ENCODE peak calls at places on chromosomes 4 and X, in seven cellular contexts. O is cardiac fibroblast; Y is Right ventricle myocardium superior; A is smooth muscle cell of the brain vasculature; I is CD4-positive, CD25-positive, alpha-beta regulatory T cell; H is NCI-H1417; Q is T-cell. U is an unnamed sample.

GRCh38 chr4:62709618-62710252 is 1509.6 kb downstream of the ADGRL3 start:
- DNase-seq in O (peak), Y (no peak), A (no peak), I (no peak), H (peak), Q (no peak), U (no peak)

GRCh38 chr4:15469402-15470148 is at the start of gene CC2D2A:
- DNase-seq in O (peak), Y (no peak), A (no peak), I (no peak), H (peak), Q (no peak), U (no peak)

GRCh38 chrX:48180811-48181210 is 15.8 kb downstream of the SSX5 start:
- DNase-seq in O (no peak), Y (no peak), A (no peak), I (no peak), H (no peak), Q (no peak), U (no peak)

GRCh38 chrX:40816906-40817305 is 81.6 kb upstream of the MED14 start:
- DNase-seq in O (no peak), Y (no peak), A (no peak), I (no peak), H (no peak), Q (no peak), U (no peak)

GRCh38 chr4:73741140-73741749 is 876 bp downstream of the CXCL8 start:
- DNase-seq in O (peak), Y (no peak), A (no peak), I (no peak), H (no peak), Q (no peak), U (no peak)

GRCh38 chr4:88465653-88466192 is 8.8 kb downstream of the HERC5 start:
- DNase-seq in O (no peak), Y (no peak), A (no peak), I (no peak), H (no peak), Q (no peak), U (no peak)

GRCh38 chrX:122914256-122914655 is 269.8 kb upstream of the GRIA3 start:
- DNase-seq in O (no peak), Y (no peak), A (no peak), I (no peak), H (no peak), Q (no peak), U (no peak)

GRCh38 chrX:54481751-54482150 is 14.3 kb downstream of the FGD1 start:
- DNase-seq in O (no peak), Y (no peak), A (no peak), I (no peak), H (no peak), Q (no peak), U (no peak)

GRCh38 chrX:86047174-86047991 is at the start of gene CHM:
- DNase-seq in O (peak), Y (peak), A (peak), I (peak), H (no peak), Q (peak), U (peak)

GRCh38 chr4:131091896-131092295 is 1995.9 kb downstream of the C4orf33 start:
- DNase-seq in O (peak), Y (no peak), A (peak), I (no peak), H (peak), Q (no peak), U (no peak)

GRCh38 chrX:129945131-129945530 is 37.3 kb upstream of the BCORL1 start:
- DNase-seq in O (no peak), Y (no peak), A (no peak), I (no peak), H (no peak), Q (no peak), U (no peak)

GRCh38 chr4:66693694-66694093 is 851.6 kb downstream of the CENPC start:
- DNase-seq in O (no peak), Y (no peak), A (no peak), I (no peak), H (no peak), Q (no peak), U (no peak)

GRCh38 chr4:12884846-12885796 is 599.0 kb downstream of the RAB28 start:
- DNase-seq in O (no peak), Y (no peak), A (no peak), I (no peak), H (no peak), Q (no peak), U (no peak)

GRCh38 chr4:183610033-183610432 is 49.0 kb downstream of the RWDD4 start:
- DNase-seq in O (peak), Y (no peak), A (no peak), I (no peak), H (no peak), Q (no peak), U (no peak)

GRCh38 chr4:144575181-144575580 is 70.8 kb upstream of the HHIP start:
- DNase-seq in O (peak), Y (no peak), A (no peak), I (no peak), H (no peak), Q (no peak), U (peak)

GRCh38 chrX:44105228-44105913 is 132.2 kb upstream of the NDP start:
- DNase-seq in O (no peak), Y (no peak), A (no peak), I (no peak), H (no peak), Q (no peak), U (no peak)

GRCh38 chr4:41692717-41693345 is 55.7 kb downstream of the PHOX2B start:
- DNase-seq in O (peak), Y (peak), A (peak), I (no peak), H (peak), Q (peak), U (peak)

GRCh38 chrX:33307954-33308353 is 96.6 kb upstream of the DMD start:
- DNase-seq in O (peak), Y (no peak), A (no peak), I (no peak), H (no peak), Q (no peak), U (no peak)

GRCh38 chr4:7581477-7581876 is 146.7 kb upstream of the PSAPL1 start:
- DNase-seq in O (no peak), Y (no peak), A (no peak), I (no peak), H (no peak), Q (no peak), U (no peak)

GRCh38 chr4:23333946-23334878 is 555.6 kb downstream of the PPARGC1A start:
- DNase-seq in O (peak), Y (no peak), A (no peak), I (peak), H (peak), Q (no peak), U (no peak)

GRCh38 chr4:137367608-137368007 is 164.7 kb downstream of the PCDH18 start:
- DNase-seq in O (peak), Y (no peak), A (no peak), I (no peak), H (no peak), Q (no peak), U (no peak)

GRCh38 chrX:131821945-131822622 is 201.0 kb upstream of the STK26 start:
- DNase-seq in O (no peak), Y (no peak), A (no peak), I (no peak), H (peak), Q (no peak), U (peak)

GRCh38 chr4:8228319-8229250 is 29.5 kb downstream of the SH3TC1 start:
- DNase-seq in O (peak), Y (peak), A (peak), I (peak), H (peak), Q (peak), U (no peak)

GRCh38 chr4:73573794-73574528 is 46.3 kb downstream of the RASSF6 start:
- DNase-seq in O (peak), Y (peak), A (peak), I (no peak), H (peak), Q (peak), U (no peak)

GRCh38 chr4:67714248-67714583 is 13.3 kb upstream of the UBA6 start:
- DNase-seq in O (no peak), Y (no peak), A (no peak), I (no peak), H (no peak), Q (no peak), U (no peak)

GRCh38 chrX:17741123-17741511 is 3.8 kb downstream of the SCML1 start:
- DNase-seq in O (no peak), Y (no peak), A (no peak), I (no peak), H (no peak), Q (no peak), U (no peak)

GRCh38 chrX:40109288-40110008 is 11.7 kb upstream of the BCOR start:
- DNase-seq in O (peak), Y (peak), A (no peak), I (no peak), H (peak), Q (no peak), U (no peak)

GRCh38 chr4:85423414-85423813 is 51.5 kb upstream of the ARHGAP24 start:
- DNase-seq in O (peak), Y (no peak), A (no peak), I (no peak), H (no peak), Q (no peak), U (no peak)

GRCh38 chr4:98262431-98262830 is 1.2 kb downstream of the RAP1GDS1 start:
- DNase-seq in O (no peak), Y (no peak), A (no peak), I (no peak), H (no peak), Q (no peak), U (no peak)

GRCh38 chr4:152992027-152992426 is 55.9 kb downstream of the FHDC1 start:
- DNase-seq in O (no peak), Y (no peak), A (no peak), I (no peak), H (no peak), Q (no peak), U (no peak)

GRCh38 chr4:8310306-8310705 is 40.8 kb downstream of the HTRA3 start:
- DNase-seq in O (no peak), Y (peak), A (no peak), I (no peak), H (no peak), Q (no peak), U (peak)

GRCh38 chr4:25928320-25928955 is 14.4 kb downstream of the SMIM20 start:
- DNase-seq in O (no peak), Y (no peak), A (no peak), I (no peak), H (peak), Q (no peak), U (no peak)

GRCh38 chr4:153900426-153900825 is 111.5 kb upstream of the SFRP2 start:
- DNase-seq in O (no peak), Y (no peak), A (no peak), I (no peak), H (no peak), Q (no peak), U (no peak)

U was measured in dorsolateral prefrontal cortex.